ENCODE peak calls at places on chromosomes 1 and 21, in four cellular contexts. S is HepG2, I is K562, D is GM12878. T is an unnamed sample.
A peak's percentile ranks its signal among the peaks of the same experiment; 100 is the strongest.

GRCh38 chr21:37866027-37866426 is 50.2 kb downstream of the KCNJ6 start:
- DNase-seq in S (no peak), I (no peak), D (no peak), T (no peak)

GRCh38 chr1:53346007-53346813 is 18.3 kb upstream of the LRP8 start:
- DNase-seq in S (no peak), D (no peak), I (no peak), T (peak; percentile 68)

GRCh38 chr1:59692591-59692990 is 122.2 kb upstream of the HOOK1 start:
- DNase-seq in S (no peak), I (no peak), D (no peak), T (peak; percentile 59)

GRCh38 chr1:53061123-53061858 is 722 bp upstream of the PODN start:
- DNase-seq in D (no peak), I (no peak), S (no peak), T (no peak)

GRCh38 chr1:15311886-15312285 is 64.9 kb downstream of the FHAD1 start:
- DNase-seq in D (no peak), S (no peak), I (no peak), T (no peak)

GRCh38 chr1:202643397-202644218 is 66.6 kb downstream of the SYT2 start:
- DNase-seq in S (no peak), D (no peak), I (peak; percentile 38), T (peak; percentile 70)

GRCh38 chr1:84143796-84144565 is at the start of gene PRKACB:
- DNase-seq in S (no peak), D (peak; percentile 24), I (no peak), T (no peak)

GRCh38 chr1:149848340-149848771 is 51.0 kb upstream of the BOLA1 start:
- DNase-seq in S (peak; percentile 37), D (no peak), I (no peak), T (no peak)

GRCh38 chr1:204370176-204370575 is 10.4 kb upstream of the PLEKHA6 start:
- DNase-seq in I (no peak), S (no peak), D (no peak), T (no peak)

GRCh38 chr1:223216074-223216473 is 73.0 kb upstream of the TLR5 start:
- DNase-seq in S (no peak), D (no peak), I (no peak), T (no peak)

GRCh38 chr1:75643460-75643859 is 32.5 kb upstream of the SLC44A5 start:
- DNase-seq in D (no peak), I (no peak), S (no peak), T (no peak)

GRCh38 chr1:156129687-156130577 is 15.4 kb downstream of the LMNA start:
- DNase-seq in D (no peak), S (peak; percentile 98), I (peak; percentile 72), T (peak; percentile 90)

GRCh38 chr1:182766050-182766449 is 23.5 kb upstream of the NPL start:
- DNase-seq in I (no peak), S (no peak), D (no peak), T (no peak)

GRCh38 chr1:201042663-201043461 is 19.3 kb upstream of the KIF21B start:
- DNase-seq in S (peak; percentile 29), D (no peak), I (peak; percentile 74), T (peak; percentile 76)

GRCh38 chr21:38533887-38534286 is 35.6 kb upstream of the ERG start:
- DNase-seq in I (no peak), D (no peak), S (no peak), T (no peak)

GRCh38 chr1:204733869-204734596 is 48.5 kb upstream of the LRRN2 start:
- DNase-seq in S (no peak), D (no peak), I (no peak), T (no peak)

GRCh38 chr1:160189649-160190625 is at the start of gene CASQ1:
- DNase-seq in D (no peak), S (no peak), I (no peak), T (no peak)

GRCh38 chr21:34274001-34274400 is 89.8 kb upstream of the KCNE2 start:
- DNase-seq in S (no peak), D (no peak), I (no peak), T (no peak)

GRCh38 chr1:91428182-91428798 is 23.7 kb upstream of the HFM1 start:
- DNase-seq in D (no peak), S (no peak), I (no peak), T (no peak)

GRCh38 chr1:101438359-101438758 is 201.5 kb downstream of the S1PR1 start:
- DNase-seq in D (no peak), S (peak; percentile 2), I (no peak), T (no peak)

GRCh38 chr1:19466112-19466561 is 19.2 kb downstream of the CAPZB start:
- DNase-seq in S (no peak), D (no peak), I (no peak), T (no peak)

GRCh38 chr1:185969524-185969991 is 235.4 kb downstream of the HMCN1 start:
- DNase-seq in D (no peak), S (no peak), I (no peak), T (no peak)

GRCh38 chr1:221687731-221688487 is 54.0 kb downstream of the DUSP10 start:
- DNase-seq in I (no peak), D (no peak), S (no peak), T (no peak)

GRCh38 chr1:111600886-111601386 is 18.7 kb upstream of the RAP1A start:
- DNase-seq in D (peak; percentile 98), I (no peak), S (no peak), T (no peak)

GRCh38 chr1:192709544-192709943 is 73.6 kb downstream of the RGS13 start:
- DNase-seq in I (no peak), S (peak; percentile 87), D (no peak), T (no peak)
- TF ChIP-seq FOXM1 in I (no peak), S (no peak), D (no peak), T (no peak)

GRCh38 chr1:44038876-44039657 is 7.8 kb upstream of the SLC6A9 start:
- DNase-seq in D (no peak), S (no peak), I (no peak), T (no peak)
- TF ChIP-seq TAF1 in D (no peak), S (no peak), I (no peak), T (no peak)

DNA sequence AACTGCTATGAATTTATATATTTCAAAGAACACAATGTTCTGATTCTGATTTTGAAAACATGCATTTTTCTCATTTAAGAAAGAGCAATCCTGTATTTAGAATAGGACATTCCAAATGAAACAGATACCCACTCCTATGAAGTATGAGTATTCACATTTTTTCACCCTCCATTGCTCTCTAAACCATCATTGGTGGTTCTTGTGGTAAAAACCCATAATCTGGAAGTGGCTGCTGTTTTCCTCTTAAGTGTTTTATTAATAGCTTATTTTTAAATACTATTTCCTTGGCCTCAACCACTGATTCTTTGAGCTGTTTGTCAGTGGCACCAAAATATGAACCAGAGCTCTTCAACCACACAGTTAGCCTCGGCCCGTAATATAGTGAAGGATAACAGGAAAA is 60.0 kb upstream of the ADAM30 start:
- DNase-seq in I (no peak), S (no peak), D (no peak), T (no peak)
- TF ChIP-seq FOXM1 in I (no peak), S (no peak), D (no peak), T (no peak)

GRCh38 chr1:114112775-114113174 is 40.9 kb downstream of the SYT6 start:
- DNase-seq in S (no peak), I (no peak), D (no peak), T (no peak)

GRCh38 chr1:114113801-114114750 is 39.6 kb downstream of the SYT6 start:
- DNase-seq in D (no peak), S (no peak), I (peak; percentile 54), T (no peak)

GRCh38 chr1:114111731-114112661 is 41.7 kb downstream of the SYT6 start:
- DNase-seq in I (no peak), D (no peak), S (no peak), T (no peak)

GRCh38 chr1:114116086-114116485 is 37.6 kb downstream of the SYT6 start:
- DNase-seq in D (no peak), S (no peak), I (no peak), T (no peak)

DNA sequence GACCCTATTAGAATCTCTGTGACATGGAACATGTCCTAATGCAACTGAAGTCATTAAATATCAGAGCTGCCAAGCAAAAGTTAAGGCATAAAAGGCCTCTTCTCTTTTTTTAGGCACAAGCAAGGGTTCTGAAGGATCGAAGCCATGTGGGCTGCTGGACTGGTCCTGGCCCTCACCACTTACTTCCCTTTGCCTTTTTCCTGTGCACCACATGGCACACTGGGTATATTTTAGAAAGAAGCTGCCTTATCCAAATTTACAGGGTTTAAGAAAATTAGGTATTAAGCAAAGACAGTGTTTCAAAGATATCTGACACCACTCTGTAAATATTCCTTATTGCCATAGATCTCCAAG is 38.9 kb downstream of the SYT6 start:
- DNase-seq in S (no peak), I (no peak), D (no peak), T (no peak)
- TF ChIP-seq TAF1 in S (no peak), I (no peak), D (no peak), T (no peak)

GRCh38 chr1:105100102-105100501 is 1350.4 kb downstream of the AMY1C start:
- DNase-seq in D (no peak), S (peak; percentile 75), I (no peak), T (no peak)
- TF ChIP-seq FOXM1 in D (no peak), S (no peak), I (no peak), T (no peak)

T was measured in SK-N-SH.